ENCODE peak calls at places on chromosomes 12 and 14, in seven cellular contexts. S, K, O, Z, N, M and L are unnamed samples.

GRCh38 chr12:43805149-43805856 is 814 bp downstream of the TWF1 start:
- DNase-seq in S (no peak), K (peak; percentile 74), O (no peak), Z (no peak), N (no peak), M (no peak), L (no peak)

GRCh38 chr14:97426776-97427175 is 629.6 kb downstream of the VRK1 start:
- DNase-seq in S (no peak), K (no peak), O (no peak), Z (no peak), N (no peak), M (no peak), L (no peak)

GRCh38 chr12:119802472-119802871 is 74.6 kb downstream of the CIT start:
- DNase-seq in S (no peak), K (no peak), O (no peak), Z (peak; percentile 41), N (peak; percentile 83), M (no peak), L (no peak)

GRCh38 chr14:34554540-34555250 is 15.2 kb upstream of the EAPP start:
- DNase-seq in S (no peak), K (no peak), O (no peak), Z (peak; percentile 19), N (no peak), M (no peak), L (no peak)

GRCh38 chr14:62308927-62309326 is 546.7 kb downstream of the SNAPC1 start:
- DNase-seq in S (no peak), K (no peak), O (no peak), Z (no peak), N (no peak), M (no peak), L (no peak)

GRCh38 chr14:74302160-74302628 is 540 bp downstream of the ABCD4 start:
- DNase-seq in S (peak; percentile 44), K (peak; percentile 66), O (no peak), Z (no peak), N (no peak), M (no peak), L (peak; percentile 11)

GRCh38 chr14:89957791-89958190 is 2.1 kb downstream of the TDP1 start:
- DNase-seq in S (no peak), K (no peak), O (no peak), Z (no peak), N (no peak), M (no peak), L (no peak)

GRCh38 chr12:79426121-79426520 is 264.6 kb downstream of the PAWR start:
- DNase-seq in S (no peak), K (no peak), O (no peak), Z (no peak), N (no peak), M (no peak), L (no peak)

GRCh38 chr12:29782285-29782820 is 1.4 kb downstream of the TMTC1 start:
- DNase-seq in S (peak; percentile 65), K (peak; percentile 29), O (no peak), Z (peak; percentile 29), N (no peak), M (no peak), L (peak; percentile 20)

GRCh38 chr14:92481386-92481785 is 32.2 kb upstream of the RIN3 start:
- DNase-seq in S (no peak), K (no peak), O (peak; percentile 10), Z (no peak), N (no peak), M (no peak), L (no peak)

GRCh38 chr14:24422694-24423531 is 6.6 kb downstream of the CBLN3 start:
- DNase-seq in S (no peak), K (no peak), O (no peak), Z (no peak), N (no peak), M (no peak), L (no peak)

GRCh38 chr12:46608431-46609280 is 217.1 kb downstream of the SLC38A4 start:
- DNase-seq in S (no peak), K (no peak), O (no peak), Z (no peak), N (no peak), M (no peak), L (no peak)

GRCh38 chr12:32891956-32892355 is 4.6 kb downstream of the PKP2 start:
- DNase-seq in S (no peak), K (no peak), O (no peak), Z (no peak), N (no peak), M (peak; percentile 66), L (no peak)

GRCh38 chr12:114936148-114937099 is 252.4 kb upstream of the TBX3 start:
- DNase-seq in S (no peak), K (no peak), O (no peak), Z (no peak), N (no peak), M (no peak), L (no peak)

GRCh38 chr12:121531356-121531750 is 49.5 kb downstream of the KDM2B start:
- DNase-seq in S (no peak), K (no peak), O (no peak), Z (no peak), N (no peak), M (no peak), L (no peak)

GRCh38 chr12:121673013-121673441 is 3.6 kb upstream of the MORN3 start:
- DNase-seq in S (no peak), K (no peak), O (peak; percentile 33), Z (no peak), N (no peak), M (no peak), L (peak; percentile 34)